ENCODE peak calls at places on chromosome 18, in five cellular contexts. W is stomach, G is G401, O is H9, Z is right lobe of liver. L is an unnamed sample.

GRCh38 chr18:63180971-63181376 is 138.6 kb downstream of the BCL2 start:
- DNase-seq in G (no peak), O (no peak), Z (no peak), W (no peak), L (no peak)

GRCh38 chr18:36568487-36568886 is 260.3 kb downstream of the TPGS2 start:
- DNase-seq in O (no peak), Z (no peak), W (no peak), G (no peak), L (no peak)

GRCh38 chr18:57859314-57859713 is 56.2 kb upstream of the ATP8B1 start:
- DNase-seq in Z (peak), G (no peak), O (peak), W (no peak), L (no peak)

GRCh38 chr18:8785855-8786765 is 80.8 kb downstream of the MTCL1 start:
- DNase-seq in W (no peak), Z (no peak), O (no peak), G (no peak), L (no peak)

GRCh38 chr18:37282386-37283037 is 283.1 kb downstream of the CELF4 start:
- DNase-seq in O (peak), Z (no peak), W (no peak), G (no peak), L (no peak)

GRCh38 chr18:32135595-32135994 is 43.9 kb downstream of the RNF138 start:
- DNase-seq in W (no peak), O (no peak), G (no peak), Z (no peak), L (no peak)

GRCh38 chr18:27005589-27005988 is 140.1 kb upstream of the AQP4 start:
- DNase-seq in Z (no peak), G (no peak), W (no peak), O (no peak), L (no peak)

GRCh38 chr18:50560681-50561629 is 1.1 kb downstream of the MAPK4 start:
- DNase-seq in W (no peak), G (peak), O (peak), Z (no peak), L (no peak)

GRCh38 chr18:68803371-68803770 is 5.5 kb downstream of the CCDC102B start:
- DNase-seq in O (no peak), W (peak), G (no peak), Z (peak), L (no peak)

GRCh38 chr18:49846718-49847470 is 33.6 kb upstream of the ACAA2 start:
- DNase-seq in G (no peak), O (no peak), Z (peak), W (no peak), L (no peak)

GRCh38 chr18:7116001-7116831 is 1.4 kb downstream of the LAMA1 start:
- DNase-seq in G (no peak), W (no peak), Z (no peak), O (peak), L (no peak)

GRCh38 chr18:7814754-7815315 is 247.7 kb downstream of the PTPRM start:
- DNase-seq in G (no peak), O (no peak), W (no peak), Z (no peak), L (no peak)

GRCh38 chr18:62122330-62122729 is 64.5 kb downstream of the PIGN start:
- DNase-seq in G (no peak), Z (no peak), W (no peak), O (no peak), L (no peak)

GRCh38 chr18:65906621-65907034 is 155.8 kb downstream of the CDH7 start:
- DNase-seq in W (no peak), G (no peak), O (peak), Z (no peak), L (no peak)

GRCh38 chr18:34697891-34698290 is 12.2 kb upstream of the DTNA start:
- DNase-seq in W (no peak), Z (no peak), O (no peak), G (no peak), L (no peak)

GRCh38 chr18:77858331-77858730 is 608.7 kb downstream of the GALR1 start:
- DNase-seq in Z (no peak), G (no peak), W (no peak), O (no peak), L (no peak)

GRCh38 chr18:44651453-44651852 is 29.2 kb upstream of the SETBP1 start:
- DNase-seq in O (no peak), Z (no peak), W (no peak), G (no peak), L (no peak)

GRCh38 chr18:10182009-10182624 is 268.3 kb downstream of the VAPA start:
- DNase-seq in G (no peak), O (no peak), Z (no peak), W (no peak), L (no peak)

GRCh38 chr18:54742654-54743053 is 85.6 kb upstream of the RAB27B start:
- DNase-seq in Z (peak), O (no peak), G (peak), W (peak), L (no peak)

GRCh38 chr18:63301458-63301857 is 18.1 kb downstream of the BCL2 start:
- DNase-seq in W (no peak), G (no peak), Z (no peak), O (no peak), L (no peak)

GRCh38 chr18:59704146-59704545 is 6.9 kb upstream of the CCBE1 start:
- DNase-seq in O (no peak), Z (no peak), G (no peak), W (no peak), L (no peak)

GRCh38 chr18:78980777-78981651 is 1.4 kb downstream of the SALL3 start:
- DNase-seq in Z (no peak), G (no peak), W (no peak), O (no peak), L (no peak)

GRCh38 chr18:46169464-46169941 is 65.3 kb downstream of the HAUS1 start:
- DNase-seq in W (no peak), O (no peak), G (no peak), Z (no peak), L (no peak)

GRCh38 chr18:58024139-58024538 is 19.9 kb upstream of the NEDD4L start:
- DNase-seq in Z (no peak), O (no peak), W (no peak), G (no peak), L (no peak)

GRCh38 chr18:73638709-73639108 is 508.9 kb downstream of the FBXO15 start:
- DNase-seq in W (no peak), Z (no peak), O (no peak), G (no peak), L (no peak)

GRCh38 chr18:58856881-58857280 is 7.8 kb upstream of the ZNF532 start:
- DNase-seq in O (no peak), W (no peak), G (no peak), Z (no peak), L (no peak)

GRCh38 chr18:69999671-70000070 is 52.0 kb upstream of the CD226 start:
- DNase-seq in G (peak), O (no peak), Z (no peak), W (no peak), L (no peak)

GRCh38 chr18:3832211-3832610 is 382.2 kb downstream of the TGIF1 start:
- DNase-seq in W (no peak), Z (no peak), G (peak), O (no peak), L (no peak)

GRCh38 chr18:22066083-22066485 is 103.3 kb upstream of the GATA6 start:
- DNase-seq in W (no peak), G (no peak), O (peak), Z (no peak), L (no peak)

GRCh38 chr18:67432806-67433205 is 83.7 kb downstream of the DSEL start:
- DNase-seq in O (no peak), W (no peak), Z (no peak), G (no peak), L (no peak)

GRCh38 chr18:14969507-14969906 is 221.5 kb downstream of the ANKRD30B start:
- DNase-seq in Z (no peak), W (no peak), G (no peak), O (no peak), L (no peak)

GRCh38 chr18:41783065-41783818 is 171.8 kb upstream of the PIK3C3 start:
- DNase-seq in O (no peak), W (no peak), Z (no peak), G (no peak), L (no peak)

GRCh38 chr18:60662491-60662890 is 289.9 kb upstream of the MC4R start:
- DNase-seq in O (no peak), W (no peak), Z (no peak), G (no peak), L (no peak)

L was measured in central memory CD8-positive, alpha-beta T cell.